ENCODE peak calls at places on chromosomes 1 and 21, in six cellular contexts. O is mesenchymal stem cell, W is HCT116, X is keratinocyte, I is IMR-90, S is endothelial cell of umbilical vein. B is an unnamed sample.

GRCh38 chr1:21517161-21517589 is 8.0 kb downstream of the ALPL start:
- DNase-seq in W (no peak), I (no peak), O (no peak), S (no peak), X (no peak), B (no peak)

GRCh38 chr1:47411441-47411840 is 4.6 kb upstream of the FOXE3 start:
- DNase-seq in I (peak; percentile 61), X (no peak), S (no peak), W (no peak), O (no peak), B (peak; percentile 56)

GRCh38 chr1:227744668-227745067 is 9.4 kb downstream of the SNAP47 start:
- DNase-seq in O (no peak), X (no peak), W (no peak), S (no peak), I (no peak), B (no peak)

GRCh38 chr21:42532466-42533181 is 19.0 kb downstream of the SLC37A1 start:
- DNase-seq in W (no peak), O (no peak), X (no peak), S (no peak), I (peak; percentile 12), B (no peak)

GRCh38 chr1:112540395-112540794 is 31.6 kb downstream of the WNT2B start:
- DNase-seq in X (no peak), W (no peak), I (peak; percentile 71), S (no peak), O (no peak), B (peak; percentile 39)

GRCh38 chr1:60960846-60961542 is 121.4 kb upstream of the NFIA start:
- DNase-seq in S (peak; percentile 96), W (no peak), X (no peak), I (no peak), O (no peak), B (no peak)

GRCh38 chr21:31526040-31526439 is 133.5 kb upstream of the SOD1 start:
- DNase-seq in I (no peak), X (no peak), O (no peak), S (no peak), W (no peak), B (no peak)

GRCh38 chr21:44941567-44941966 is 1.7 kb downstream of the SLX9 start:
- DNase-seq in W (no peak), I (no peak), X (no peak), O (no peak), S (no peak), B (no peak)

GRCh38 chr1:234313171-234313570 is 60.1 kb upstream of the COA6 start:
- DNase-seq in I (no peak), O (no peak), S (no peak), X (no peak), W (no peak), B (no peak)

GRCh38 chr1:221439008-221439733 is 302.7 kb downstream of the DUSP10 start:
- DNase-seq in W (peak; percentile 86), X (peak; percentile 81), I (peak; percentile 96), O (peak; percentile 90), S (peak; percentile 87), B (peak; percentile 66)

GRCh38 chr1:161085165-161085564 is 4.2 kb downstream of the NECTIN4 start:
- DNase-seq in I (no peak), S (no peak), X (no peak), O (peak; percentile 51), W (no peak), B (peak; percentile 15)

GRCh38 chr1:1088036-1088800 is 14.1 kb upstream of the RNF223 start:
- DNase-seq in W (no peak), S (no peak), I (no peak), X (no peak), O (no peak), B (no peak)

GRCh38 chr1:95035536-95035935 is 37.2 kb downstream of the ALG14 start:
- DNase-seq in W (peak; percentile 18), O (peak; percentile 89), X (no peak), I (peak; percentile 97), S (no peak), B (peak; percentile 91)

GRCh38 chr1:1352784-1353388 is 3.7 kb upstream of the DVL1 start:
- DNase-seq in X (no peak), S (no peak), I (no peak), W (no peak), O (no peak), B (no peak)

GRCh38 chr21:46188226-46189212 is 4.3 kb upstream of the SPATC1L start:
- DNase-seq in W (peak; percentile 28), X (no peak), S (peak; percentile 83), I (peak; percentile 58), O (peak; percentile 74), B (peak; percentile 84)

GRCh38 chr1:24935196-24935526 is 5.1 kb upstream of the RUNX3 start:
- DNase-seq in O (no peak), S (no peak), X (no peak), W (no peak), I (no peak), B (no peak)

GRCh38 chr1:8472668-8473067 is 154.8 kb downstream of the SLC45A1 start:
- DNase-seq in S (no peak), X (no peak), I (no peak), W (no peak), O (no peak), B (no peak)

GRCh38 chr1:106022312-106022902 is 1034.1 kb upstream of the PRMT6 start:
- DNase-seq in W (no peak), S (no peak), I (no peak), O (peak; percentile 4), X (no peak), B (peak; percentile 66)

GRCh38 chr1:152486400-152487006 is 24.1 kb upstream of the LCE5A start:
- DNase-seq in O (no peak), I (no peak), W (no peak), X (no peak), S (no peak), B (no peak)

GRCh38 chr1:205214756-205215155 is 3.3 kb upstream of the DSTYK start:
- DNase-seq in O (no peak), I (no peak), X (no peak), S (no peak), W (no peak), B (no peak)

GRCh38 chr1:43492816-43493215 is 37.9 kb upstream of the PTPRF start:
- DNase-seq in X (no peak), I (peak; percentile 36), S (peak; percentile 82), W (no peak), O (no peak), B (peak; percentile 55)

GRCh38 chr1:64983110-64983509 is 16.8 kb upstream of the JAK1 start:
- DNase-seq in X (peak; percentile 82), S (no peak), I (peak; percentile 71), O (peak; percentile 94), W (no peak), B (peak; percentile 93)

GRCh38 chr1:180282401-180282800 is 52.3 kb downstream of the LHX4 start:
- DNase-seq in I (no peak), W (no peak), O (no peak), X (no peak), S (no peak), B (no peak)

GRCh38 chr1:173344034-173344743 is 132.9 kb upstream of the PRDX6 start:
- DNase-seq in W (no peak), O (no peak), I (no peak), X (no peak), S (no peak), B (no peak)

GRCh38 chr1:59146056-59146455 is 150.8 kb upstream of the FGGY start:
- DNase-seq in O (no peak), S (no peak), W (no peak), X (no peak), I (no peak), B (no peak)

GRCh38 chr1:59149435-59149834 is 147.5 kb upstream of the FGGY start:
- DNase-seq in X (no peak), W (no peak), I (no peak), O (no peak), S (no peak), B (no peak)

GRCh38 chr1:59144959-59145358 is 151.9 kb upstream of the FGGY start:
- DNase-seq in W (no peak), X (no peak), O (no peak), S (no peak), I (no peak), B (no peak)

GRCh38 chr1:59143824-59144223 is 153.1 kb upstream of the FGGY start:
- DNase-seq in O (peak; percentile 56), W (no peak), S (peak; percentile 63), I (peak; percentile 41), X (no peak), B (peak; percentile 54)

DNA sequence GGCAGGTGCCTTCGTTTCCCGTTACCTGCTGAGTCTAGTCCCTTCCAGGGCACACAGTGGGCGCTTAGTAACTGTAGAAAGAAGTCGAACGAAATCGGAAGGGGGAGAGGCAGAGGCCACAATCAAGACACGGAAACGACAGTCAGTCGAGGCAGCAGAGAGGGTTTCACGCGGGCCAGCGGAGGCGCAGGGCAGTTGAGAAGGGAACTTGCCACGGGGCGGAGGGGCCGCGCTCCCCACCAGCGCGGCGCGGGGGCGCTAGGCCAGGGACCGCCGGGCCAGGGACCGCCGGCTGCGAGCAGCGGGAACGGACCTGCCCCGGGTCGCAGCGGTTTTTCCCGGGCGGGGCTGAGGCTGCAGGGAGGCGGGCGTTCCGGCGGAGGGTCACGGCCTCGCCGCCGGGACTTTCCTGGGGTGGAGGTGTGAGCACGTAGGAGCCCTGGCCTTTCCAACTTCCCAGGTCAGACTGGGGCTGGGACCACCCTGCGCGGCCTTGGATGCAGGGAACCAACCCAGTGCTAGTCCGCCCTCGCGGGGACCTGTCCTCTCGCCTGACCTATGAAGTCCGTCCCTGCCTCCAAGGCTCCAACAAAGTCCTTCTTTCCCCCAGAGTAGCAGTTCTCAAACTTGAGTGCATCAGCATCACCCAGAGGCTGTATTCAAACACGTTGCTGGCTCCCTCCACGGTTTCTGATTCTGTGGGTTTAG is 150.1 kb upstream of the FGGY start:
- DNase-seq in W (no peak), X (no peak), O (peak; percentile 68), S (peak; percentile 46), I (peak; percentile 28), B (peak; percentile 58)
- H3K9ac ChIP-seq in W (peak overlapping the region; percentile 48), X (peak overlapping the region; percentile 72), O (peak overlapping the region; percentile 93), S (peak overlapping the region; percentile 67), I (peak overlapping the region; percentile 70), B (peak overlapping the region; percentile 89)

GRCh38 chr1:110292327-110292741 is 46.8 kb upstream of the RBM15 start:
- DNase-seq in I (peak; percentile 50), W (no peak), X (no peak), S (peak; percentile 12), O (peak; percentile 18), B (peak; percentile 62)
- H3K4me1 ChIP-seq in I (no peaks in the 10 kb centered on the region), W (peaks cover 8% of the 10 kb centered on the region), X (peaks cover 6% of the 10 kb centered on the region), S (no peaks in the 10 kb centered on the region), O (no peaks in the 10 kb centered on the region), B (peaks cover 22% of the 10 kb centered on the region)

GRCh38 chr1:3339856-3340255 is 114.6 kb upstream of the ARHGEF16 start:
- DNase-seq in W (no peak), O (no peak), S (no peak), X (no peak), I (no peak), B (no peak)
- H3K9me3 ChIP-seq in W (no peaks in the 10 kb centered on the region), O (peaks cover 18% of the 10 kb centered on the region), S (peaks cover 4% of the 10 kb centered on the region), X (peaks cover 21% of the 10 kb centered on the region), I (peaks cover 30% of the 10 kb centered on the region), B (peaks cover 25% of the 10 kb centered on the region)

DNA sequence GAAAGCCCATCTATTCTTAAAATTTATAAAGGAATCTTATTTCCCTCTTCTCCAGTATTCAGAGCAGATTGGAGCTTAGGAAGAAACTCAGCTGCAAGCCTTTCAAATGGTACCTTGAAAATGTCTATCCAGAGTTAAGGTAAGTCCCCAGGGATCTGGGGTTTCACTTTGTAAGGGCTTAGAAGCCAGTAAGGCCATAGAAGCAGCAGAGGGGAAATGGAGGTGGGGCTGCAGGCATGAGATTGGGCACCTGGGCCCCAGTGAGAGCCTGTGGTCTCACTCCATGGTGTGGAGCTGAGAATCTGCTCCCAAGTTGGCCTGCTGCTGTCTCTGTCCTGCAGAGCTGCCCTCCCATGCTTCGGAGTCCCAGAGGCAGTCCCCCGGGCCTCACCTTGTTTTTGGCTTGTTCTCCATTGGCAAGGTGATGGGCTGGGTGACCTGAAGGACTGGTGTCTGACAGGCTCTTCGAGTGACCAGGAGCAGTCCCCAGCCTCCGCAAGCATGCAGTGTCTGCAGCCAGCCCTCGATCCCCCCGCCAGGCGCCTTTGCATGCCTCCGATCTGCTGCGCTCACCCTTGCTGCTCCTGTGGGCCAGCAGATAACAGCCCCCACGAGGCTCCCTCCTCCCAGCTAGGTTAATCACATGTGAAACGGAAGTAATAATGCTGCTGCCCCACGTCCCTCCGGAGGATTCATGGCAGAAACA is 163.1 kb downstream of the PGBD5 start:
- DNase-seq in O (no peak), I (no peak), X (no peak), S (no peak), W (no peak), B (no peak)
- H3K9ac ChIP-seq in O (no peak overlapping the region), I (no peak overlapping the region), X (no peak overlapping the region), S (no peak overlapping the region), W (no peak overlapping the region), B (no peak overlapping the region)

B was measured in adipocyte.